ENCODE peak calls at places on chromosomes 2 and 18, in four cellular contexts. H is stimulated activated CD4-positive, alpha-beta T cell treated with anti-CD3 and anti-CD28 coated beads, Interleukin-12 subunit alpha, Interleukin-12 subunit beta, amount 100 ng/mL, for 4 hours; V is T1000; M is sigmoid colon. J is an unnamed sample.

GRCh38 chr18:74252032-74252380 is 39.8 kb downstream of the CYB5A start:
- DNase-seq in H (no peak), V (no peak), M (no peak), J (no peak)

GRCh38 chr18:36058674-36059073 is 8.7 kb downstream of the RPRD1A start:
- DNase-seq in H (no peak), V (no peak), M (no peak), J (no peak)

GRCh38 chr2:66432801-66433694 is 1.9 kb upstream of the MEIS1 start:
- DNase-seq in H (no peak), V (peak; percentile 87), M (peak; percentile 97), J (peak; percentile 83)

GRCh38 chr2:96608459-96609455 is 29.4 kb downstream of the KANSL3 start:
- DNase-seq in H (no peak), V (peak; percentile 8), M (no peak), J (peak; percentile 45)

GRCh38 chr2:219631406-219631891 is 4.0 kb downstream of the SLC4A3 start:
- DNase-seq in H (no peak), V (no peak), M (no peak), J (no peak)

GRCh38 chr2:97819769-97820168 is 106.4 kb downstream of the ZAP70 start:
- DNase-seq in H (no peak), V (no peak), M (no peak), J (no peak)

GRCh38 chr2:31945572-31945935 is 65.3 kb downstream of the MEMO1 start:
- DNase-seq in H (no peak), V (no peak), M (no peak), J (no peak)

GRCh38 chr18:32831781-32832180 is 59.0 kb upstream of the KLHL14 start:
- DNase-seq in H (no peak), V (no peak), M (no peak), J (no peak)

GRCh38 chr2:101574622-101575021 is 99.7 kb upstream of the RFX8 start:
- DNase-seq in H (no peak), V (no peak), M (no peak), J (no peak)

GRCh38 chr2:162732946-162733698 is 105.4 kb downstream of the KCNH7 start:
- DNase-seq in H (no peak), V (no peak), M (no peak), J (peak; percentile 30)

GRCh38 chr2:3349211-3349693 is 28.4 kb downstream of the EIPR1 start:
- DNase-seq in H (no peak), V (no peak), M (no peak), J (no peak)

GRCh38 chr2:16006537-16007166 is 66.3 kb downstream of the MYCN start:
- DNase-seq in H (no peak), V (no peak), M (no peak), J (no peak)

GRCh38 chr2:217899231-217900009 is 103.4 kb downstream of the TNS1 start:
- DNase-seq in H (no peak), V (no peak), M (peak; percentile 95), J (peak; percentile 58)

GRCh38 chr2:219560893-219561178 is 10.5 kb downstream of the OBSL1 start:
- DNase-seq in H (no peak), V (no peak), M (no peak), J (no peak)

GRCh38 chr2:219726916-219727315 is 99.5 kb downstream of the SLC4A3 start:
- DNase-seq in H (no peak), V (no peak), M (no peak), J (no peak)

GRCh38 chr2:61750624-61751023 is 103.2 kb downstream of the FAM161A start:
- DNase-seq in H (no peak), V (no peak), M (no peak), J (no peak)

GRCh38 chr2:64995041-64995440 is 5.8 kb downstream of the SLC1A4 start:
- DNase-seq in H (no peak), V (no peak), M (no peak), J (no peak)

GRCh38 chr2:42009657-42010580 is 37.9 kb upstream of the PKDCC start:
- DNase-seq in H (no peak), V (no peak), M (no peak), J (no peak)

GRCh38 chr2:24201496-24201895 is 26.6 kb downstream of the FAM228A start:
- DNase-seq in H (no peak), V (no peak), M (no peak), J (no peak)

GRCh38 chr18:58578321-58578720 is 50.6 kb downstream of the ALPK2 start:
- DNase-seq in H (no peak), V (no peak), M (no peak), J (no peak)

GRCh38 chr2:121356058-121356640 is 71.1 kb upstream of the TFCP2L1 start:
- DNase-seq in H (no peak), V (no peak), M (peak; percentile 55), J (peak; percentile 72)

GRCh38 chr18:59639821-59640220 is 57.4 kb downstream of the CCBE1 start:
- DNase-seq in H (no peak), V (no peak), M (no peak), J (no peak)

GRCh38 chr2:229921101-229921891 is 513 bp downstream of the TRIP12 start:
- DNase-seq in H (peak; percentile 52), V (peak; percentile 71), M (peak; percentile 88), J (peak; percentile 65)

GRCh38 chr2:69082430-69082997 is 69.5 kb downstream of the ANTXR1 start:
- DNase-seq in H (no peak), V (peak; percentile 53), M (no peak), J (peak; percentile 78)

GRCh38 chr2:72982781-72983499 is 65.6 kb downstream of the EMX1 start:
- DNase-seq in H (no peak), V (no peak), M (no peak), J (no peak)

GRCh38 chr2:43149482-43150107 is 76.8 kb downstream of the ZFP36L2 start:
- DNase-seq in H (peak; percentile 55), V (no peak), M (no peak), J (peak; percentile 6)

GRCh38 chr2:12192762-12193161 is 446.3 kb downstream of the LPIN1 start:
- DNase-seq in H (no peak), V (no peak), M (no peak), J (no peak)

GRCh38 chr18:65349635-65350034 is 401.2 kb upstream of the CDH7 start:
- DNase-seq in H (no peak), V (no peak), M (no peak), J (no peak)

GRCh38 chr2:20524412-20525040 is 77.7 kb downstream of the RHOB start:
- DNase-seq in H (no peak), V (no peak), M (peak; percentile 80), J (no peak)

GRCh38 chr2:106995560-106995959 is 109.6 kb upstream of the ST6GAL2 start:
- DNase-seq in H (no peak), V (no peak), M (no peak), J (no peak)

GRCh38 chr2:29114841-29115609 is at the start of gene CLIP4:
- DNase-seq in H (peak; percentile 77), V (no peak), M (peak; percentile 78), J (no peak)

GRCh38 chr2:125516496-125517109 is 1139.4 kb upstream of the GYPC start:
- DNase-seq in H (no peak), V (no peak), M (no peak), J (peak; percentile 33)

GRCh38 chr2:42168459-42169099 is 574 bp upstream of the EML4 start:
- DNase-seq in H (no peak), V (no peak), M (no peak), J (no peak)

GRCh38 chr2:216018709-216019108 is 5.4 kb upstream of the MREG start:
- DNase-seq in H (no peak), V (no peak), M (no peak), J (no peak)

GRCh38 chr2:113175101-113175628 is 1.4 kb downstream of the PSD4 start:
- DNase-seq in H (peak; percentile 30), V (no peak), M (no peak), J (no peak)

GRCh38 chr2:182077451-182078142 is 91.9 kb downstream of the PPP1R1C start:
- DNase-seq in H (no peak), V (peak; percentile 41), M (no peak), J (peak; percentile 76)

GRCh38 chr18:24386680-24387079 is 10.9 kb downstream of the OSBPL1A start:
- DNase-seq in H (no peak), V (no peak), M (no peak), J (no peak)

J was measured in PC-9.